ENCODE peak calls at places on chromosomes 3 and 15, in four cellular contexts. One of them, this sample, is unnamed. For H3K27me3, the result is how much of the 10 kb centered on the place peaks cover.

GRCh38 chr3:32508731-32509130 is 6.1 kb upstream of the CMTM6 start:
- DNase-seq in body of pancreas: no peak
- DNase-seq in heart right ventricle: no peak
- DNase-seq in H9: no peak
- DNase-seq in this sample: no peak

GRCh38 chr15:68553994-68554715 is 24.6 kb upstream of the CORO2B start:
- DNase-seq in body of pancreas: peak
- DNase-seq in heart right ventricle: peak
- DNase-seq in H9: peak
- DNase-seq in this sample: peak

GRCh38 chr3:45205126-45205525 is 21.0 kb downstream of the TMEM158 start:
- DNase-seq in body of pancreas: no peak
- DNase-seq in heart right ventricle: no peak
- DNase-seq in H9: no peak
- DNase-seq in this sample: no peak

GRCh38 chr15:94924971-94925593 is 693.7 kb downstream of the MCTP2 start:
- DNase-seq in body of pancreas: no peak
- DNase-seq in heart right ventricle: no peak
- DNase-seq in H9: no peak
- DNase-seq in this sample: no peak

GRCh38 chr3:175057406-175057805 is 198.3 kb downstream of the NAALADL2 start:
- DNase-seq in body of pancreas: no peak
- DNase-seq in heart right ventricle: no peak
- DNase-seq in H9: no peak
- DNase-seq in this sample: no peak

GRCh38 chr15:79403501-79403900 is 28.6 kb upstream of the MINAR1 start:
- DNase-seq in body of pancreas: no peak
- DNase-seq in heart right ventricle: no peak
- DNase-seq in H9: no peak
- DNase-seq in this sample: no peak

GRCh38 chr15:62606376-62607164 is 436.0 kb upstream of the TPM1 start:
- DNase-seq in body of pancreas: no peak
- DNase-seq in heart right ventricle: no peak
- DNase-seq in H9: no peak
- DNase-seq in this sample: peak

GRCh38 chr3:144301863-144302262 is 330.2 kb downstream of the DIPK2A start:
- DNase-seq in body of pancreas: no peak
- DNase-seq in heart right ventricle: no peak
- DNase-seq in H9: no peak
- DNase-seq in this sample: no peak

GRCh38 chr15:74924525-74924924 is 13.3 kb downstream of the COX5A start:
- DNase-seq in body of pancreas: no peak
- DNase-seq in heart right ventricle: no peak
- DNase-seq in H9: no peak
- DNase-seq in this sample: no peak

GRCh38 chr3:1943395-1944118 is 155.1 kb upstream of the CNTN4 start:
- DNase-seq in body of pancreas: no peak
- DNase-seq in heart right ventricle: no peak
- DNase-seq in H9: no peak
- DNase-seq in this sample: no peak

GRCh38 chr3:17686613-17687012 is 55.8 kb downstream of the TBC1D5 start:
- DNase-seq in body of pancreas: no peak
- DNase-seq in heart right ventricle: no peak
- DNase-seq in H9: no peak
- DNase-seq in this sample: no peak

GRCh38 chr3:75631541-75631940 is 32.6 kb upstream of the FRG2C start:
- DNase-seq in body of pancreas: no peak
- DNase-seq in heart right ventricle: no peak
- DNase-seq in H9: no peak
- DNase-seq in this sample: no peak

GRCh38 chr15:96969892-96970710 is 639.6 kb downstream of the NR2F2 start:
- DNase-seq in body of pancreas: no peak
- DNase-seq in heart right ventricle: no peak
- DNase-seq in H9: no peak
- DNase-seq in this sample: no peak

GRCh38 chr15:45254405-45255293 is 2.6 kb downstream of the SLC28A2 start:
- DNase-seq in body of pancreas: no peak
- DNase-seq in heart right ventricle: no peak
- DNase-seq in H9: no peak
- DNase-seq in this sample: no peak

GRCh38 chr3:181690769-181691168 is 21.0 kb upstream of the SOX2 start:
- DNase-seq in body of pancreas: no peak
- DNase-seq in heart right ventricle: no peak
- DNase-seq in H9: no peak
- DNase-seq in this sample: no peak

GRCh38 chr3:94285874-94286273 is 223.0 kb downstream of the NSUN3 start:
- DNase-seq in body of pancreas: no peak
- DNase-seq in heart right ventricle: no peak
- DNase-seq in H9: no peak
- DNase-seq in this sample: no peak
- TF ChIP-seq CTCF in body of pancreas: no peak
- TF ChIP-seq CTCF in heart right ventricle: no peak
- TF ChIP-seq CTCF in H9: peak
- TF ChIP-seq CTCF in this sample: peak

DNA sequence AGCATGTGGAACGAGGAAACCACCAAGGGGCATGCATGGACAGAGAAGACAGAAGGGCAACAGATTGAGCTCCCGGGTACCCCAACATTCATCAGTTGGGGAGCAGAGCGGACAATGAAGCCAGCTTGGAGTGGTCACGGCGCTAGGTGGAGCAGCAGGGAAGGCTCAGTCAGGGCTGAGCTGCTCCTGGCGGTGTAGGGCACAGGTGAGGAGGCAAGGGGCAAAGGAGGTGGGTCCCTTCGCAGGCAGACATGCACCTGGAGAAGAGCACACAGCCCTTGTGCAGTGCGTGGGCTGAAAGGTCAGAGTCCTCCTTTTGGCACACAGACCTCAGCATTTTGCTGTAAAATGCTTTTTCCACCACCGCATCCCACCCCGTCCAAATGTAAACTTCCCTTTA is 90.0 kb upstream of the SLC6A6 start:
- DNase-seq in body of pancreas: no peak
- DNase-seq in heart right ventricle: no peak
- DNase-seq in H9: no peak
- DNase-seq in this sample: no peak
- H3K27me3 ChIP-seq in body of pancreas: under half
- H3K27me3 ChIP-seq in heart right ventricle: half or more
- H3K27me3 ChIP-seq in H9: under half
- H3K27me3 ChIP-seq in this sample: under half

GRCh38 chr3:118036215-118036614 is 998.4 kb downstream of the IGSF11 start:
- DNase-seq in body of pancreas: no peak
- DNase-seq in heart right ventricle: no peak
- DNase-seq in H9: no peak
- DNase-seq in this sample: no peak
- H3K27ac ChIP-seq in body of pancreas: no peak
- H3K27ac ChIP-seq in heart right ventricle: no peak
- H3K27ac ChIP-seq in H9: no peak
- H3K27ac ChIP-seq in this sample: no peak

GRCh38 chr3:152578769-152579168 is 256.2 kb upstream of the P2RY1 start:
- DNase-seq in body of pancreas: no peak
- DNase-seq in heart right ventricle: no peak
- DNase-seq in H9: no peak
- DNase-seq in this sample: no peak

GRCh38 chr3:152574461-152575079 is 260.4 kb upstream of the P2RY1 start:
- DNase-seq in body of pancreas: peak
- DNase-seq in heart right ventricle: peak
- DNase-seq in H9: no peak
- DNase-seq in this sample: no peak
- TF ChIP-seq CTCF in body of pancreas: peak
- TF ChIP-seq CTCF in heart right ventricle: peak
- TF ChIP-seq CTCF in H9: peak
- TF ChIP-seq CTCF in this sample: peak

This sample was measured in RWPE2.